ENCODE peak calls at places on chromosome 5, in five cellular contexts. E, R, J, I and S are unnamed samples.

GRCh38 chr5:157607371-157608161 is 32.0 kb upstream of the ADAM19 start:
- DNase-seq in R (peak), E (no peak), J (peak), I (peak), S (peak)

GRCh38 chr5:87101321-87101720 is 166.4 kb upstream of the RASA1 start:
- DNase-seq in E (no peak), I (no peak), J (no peak), R (no peak), S (no peak)

GRCh38 chr5:72452515-72453259 is 54.5 kb downstream of the ZNF366 start:
- DNase-seq in E (peak), J (peak), I (peak), R (peak), S (peak)

GRCh38 chr5:66171349-66172344 is 27.5 kb downstream of the SREK1 start:
- DNase-seq in E (no peak), I (peak), J (peak), R (peak), S (peak)

GRCh38 chr5:127898551-127899213 is 184.9 kb upstream of the SLC12A2 start:
- DNase-seq in I (peak), R (peak), E (no peak), J (no peak), S (no peak)

GRCh38 chr5:176793736-176794135 is 16.6 kb upstream of the UNC5A start:
- DNase-seq in I (no peak), E (peak), R (no peak), J (no peak), S (no peak)

GRCh38 chr5:119439140-119439625 is 13.1 kb upstream of the HSD17B4 start:
- DNase-seq in E (no peak), R (no peak), J (no peak), I (no peak), S (no peak)

GRCh38 chr5:82418608-82418950 is 140.4 kb upstream of the RPS23 start:
- DNase-seq in E (no peak), R (peak), J (no peak), I (no peak), S (no peak)

GRCh38 chr5:16615737-16616535 is 861 bp downstream of the RETREG1 start:
- DNase-seq in I (no peak), R (no peak), J (peak), E (no peak), S (no peak)

GRCh38 chr5:1474183-1474839 is 29.1 kb upstream of the SLC6A3 start:
- DNase-seq in E (no peak), I (no peak), J (no peak), R (no peak), S (no peak)

GRCh38 chr5:16663848-16664247 is 47.1 kb upstream of the RETREG1 start:
- DNase-seq in I (no peak), J (no peak), R (no peak), E (no peak), S (no peak)

GRCh38 chr5:12399868-12400267 is 495.6 kb upstream of the CTNND2 start:
- DNase-seq in I (no peak), R (no peak), E (no peak), J (no peak), S (no peak)

GRCh38 chr5:139651502-139651862 is 3.3 kb downstream of the CXXC5 start:
- DNase-seq in R (no peak), J (no peak), E (no peak), I (no peak), S (peak)

GRCh38 chr5:34022131-34022705 is 14.4 kb upstream of the AMACR start:
- DNase-seq in I (peak), E (no peak), R (peak), J (no peak), S (peak)

GRCh38 chr5:160434022-160434531 is 12.4 kb downstream of the PTTG1 start:
- DNase-seq in J (no peak), E (no peak), I (no peak), R (peak), S (no peak)

GRCh38 chr5:108216890-108217289 is 165.0 kb downstream of the FBXL17 start:
- DNase-seq in I (peak), J (no peak), E (no peak), R (peak), S (peak)

GRCh38 chr5:93245226-93245625 is 335.8 kb downstream of the NR2F1-AS1 start:
- DNase-seq in J (no peak), E (no peak), I (no peak), R (no peak), S (no peak)

GRCh38 chr5:94309166-94309565 is 309.2 kb downstream of the KIAA0825 start:
- DNase-seq in R (no peak), I (no peak), J (no peak), E (no peak), S (no peak)

GRCh38 chr5:73218552-73219171 is 45.7 kb downstream of the TMEM174 start:
- DNase-seq in R (peak), E (no peak), J (peak), I (peak), S (peak)

DNA sequence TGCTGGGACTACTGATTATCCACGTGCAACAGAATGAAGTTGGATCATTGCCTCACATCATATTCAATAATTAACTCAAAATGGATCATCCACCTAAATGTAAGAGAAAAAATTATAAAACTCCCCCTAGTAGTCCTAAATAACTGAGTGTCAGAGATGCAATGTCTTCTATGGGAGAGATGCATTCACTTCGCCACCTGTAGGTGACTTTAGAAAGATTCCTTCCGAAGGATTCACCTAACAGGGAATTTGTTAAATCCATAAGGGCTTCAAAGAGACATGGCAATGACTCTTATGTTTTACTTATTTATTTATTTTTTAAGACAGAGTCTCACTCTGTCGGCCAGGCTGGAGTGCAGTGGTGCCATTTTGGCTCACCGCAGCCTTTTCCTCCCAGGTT is 526.0 kb downstream of the MTRR start:
- DNase-seq in E (no peak), J (peak), I (no peak), R (no peak), S (no peak)
- TF ChIP-seq CTCF in E (no peak), J (peak), I (no peak), R (no peak), S (no peak)

GRCh38 chr5:143557061-143557818 is 153.8 kb upstream of the NR3C1 start:
- DNase-seq in I (peak), R (peak), J (no peak), E (no peak), S (peak)
- H3K4me3 ChIP-seq in I (no peak), R (no peak), J (no peak), E (no peak), S (no peak)

GRCh38 chr5:180156141-180156540 is 52.9 kb downstream of the RASGEF1C start:
- DNase-seq in E (peak), I (no peak), J (no peak), R (no peak), S (no peak)
- TF ChIP-seq CTCF in E (no peak), I (no peak), J (no peak), R (no peak), S (no peak)

GRCh38 chr5:132734687-132735086 is 2.7 kb downstream of the KIF3A start:
- DNase-seq in I (no peak), E (no peak), R (no peak), J (no peak), S (no peak)
- H3K4me3 ChIP-seq in I (no peak), E (no peak), R (no peak), J (no peak), S (no peak)

DNA sequence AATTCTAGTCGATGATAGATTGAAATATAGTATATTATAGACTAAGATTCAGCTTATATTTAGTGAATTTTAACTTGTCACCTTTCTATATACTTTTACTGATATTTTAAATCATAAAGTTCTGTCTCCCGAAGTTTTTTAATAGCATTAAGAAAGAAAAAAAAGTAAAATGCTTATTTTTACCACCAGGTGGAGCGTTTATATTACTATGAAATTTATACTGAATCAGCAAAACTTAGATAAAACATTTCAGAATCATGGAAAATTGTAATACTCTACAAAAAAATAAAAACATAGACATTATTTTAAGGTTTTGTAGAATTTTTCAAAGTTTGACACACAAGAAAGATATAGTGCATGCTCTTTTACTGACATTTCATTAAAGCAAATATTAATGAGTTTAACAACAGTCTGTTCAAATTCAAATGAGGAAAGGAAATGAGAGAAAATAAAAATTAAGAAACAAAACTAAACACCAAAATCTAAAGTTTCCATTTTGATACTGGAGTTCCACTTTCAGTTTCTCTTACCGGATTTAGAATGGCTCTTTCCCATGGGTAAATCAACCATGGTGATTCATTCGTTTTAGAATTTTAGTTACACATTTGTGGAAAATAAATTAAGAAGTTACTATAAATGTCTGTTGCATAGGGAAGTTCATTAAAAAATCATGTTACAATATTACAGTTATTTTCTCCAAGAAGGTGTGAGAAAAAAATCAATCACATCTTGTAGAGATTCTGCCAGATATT is 1035.3 kb downstream of the CDH12 start:
- DNase-seq in I (peak), R (no peak), E (no peak), J (no peak), S (peak)
- TF ChIP-seq CTCF in I (peak), R (no peak), E (peak), J (no peak), S (peak)